ENCODE peak calls at places on chromosomes 7 and 10, in ten cellular contexts. G is activated T-helper 1 cell treated with anti-CD3 and anti-CD28 coated beads, Interleukin-2, amount 50 U/mL, for 16 hours; V is GOT3; R is NCI-H524; N is A172; I is amniotic epithelial cell; S is stromal cell of bone marrow; H is LHCN-M2; Y is RWPE1; O is amniotic stem cell. K is an unnamed sample.

GRCh38 chr10:11049772-11050171 is 32.1 kb downstream of the CELF2 start:
- DNase-seq in G (no peak), V (no peak), R (no peak), N (no peak), I (no peak), S (no peak), H (no peak), Y (no peak), O (no peak), K (no peak)

GRCh38 chr7:25859412-25859704 is 292.6 kb upstream of the NFE2L3 start:
- DNase-seq in G (no peak), V (no peak), R (no peak), N (no peak), I (no peak), S (no peak), H (no peak), Y (no peak), O (no peak), K (no peak)

GRCh38 chr10:48599830-48600134 is 5.1 kb downstream of the ARHGAP22 start:
- DNase-seq in G (no peak), V (no peak), R (peak), N (no peak), I (no peak), S (no peak), H (peak), Y (no peak), O (no peak), K (no peak)

GRCh38 chr10:61812920-61813319 is 88.6 kb upstream of the ARID5B start:
- DNase-seq in G (no peak), V (no peak), R (no peak), N (no peak), I (no peak), S (no peak), H (no peak), Y (no peak), O (no peak), K (no peak)

GRCh38 chr10:13712799-13713581 is 126.2 kb downstream of the PRPF18 start:
- DNase-seq in G (no peak), V (peak), R (peak), N (peak), I (peak), S (peak), H (peak), Y (peak), O (peak), K (no peak)

GRCh38 chr7:44735403-44736165 is 13.1 kb upstream of the ZMIZ2 start:
- DNase-seq in G (no peak), V (no peak), R (no peak), N (peak), I (peak), S (peak), H (peak), Y (peak), O (peak), K (no peak)

GRCh38 chr7:47485640-47486435 is 96.1 kb downstream of the TNS3 start:
- DNase-seq in G (no peak), V (no peak), R (no peak), N (no peak), I (no peak), S (no peak), H (peak), Y (no peak), O (no peak), K (no peak)

GRCh38 chr10:113023017-113023416 is 73.0 kb downstream of the TCF7L2 start:
- DNase-seq in G (no peak), V (no peak), R (no peak), N (no peak), I (no peak), S (no peak), H (no peak), Y (no peak), O (no peak), K (no peak)

GRCh38 chr7:50567715-50568261 is 2.6 kb upstream of the DDC start:
- DNase-seq in G (no peak), V (no peak), R (no peak), N (no peak), I (no peak), S (no peak), H (no peak), Y (no peak), O (no peak), K (no peak)

GRCh38 chr7:2978403-2978802 is 65.3 kb downstream of the CARD11 start:
- DNase-seq in G (peak), V (no peak), R (no peak), N (no peak), I (peak), S (no peak), H (no peak), Y (no peak), O (no peak), K (no peak)

GRCh38 chr10:17989908-17990767 is 38.4 kb downstream of the SLC39A12 start:
- DNase-seq in G (no peak), V (no peak), R (no peak), N (peak), I (peak), S (peak), H (peak), Y (peak), O (peak), K (no peak)

GRCh38 chr7:158595068-158595467 is 7.4 kb upstream of the PTPRN2 start:
- DNase-seq in G (no peak), V (no peak), R (no peak), N (peak), I (peak), S (no peak), H (no peak), Y (no peak), O (no peak), K (peak)

GRCh38 chr7:25995893-25996529 is 156.0 kb upstream of the NFE2L3 start:
- DNase-seq in G (no peak), V (no peak), R (no peak), N (no peak), I (no peak), S (no peak), H (no peak), Y (no peak), O (no peak), K (no peak)

GRCh38 chr10:117969592-117969991 is 77.1 kb downstream of the RAB11FIP2 start:
- DNase-seq in G (no peak), V (no peak), R (no peak), N (no peak), I (no peak), S (no peak), H (no peak), Y (no peak), O (no peak), K (no peak)

GRCh38 chr10:78215645-78216044 is 182.0 kb downstream of the RPS24 start:
- DNase-seq in G (no peak), V (no peak), R (no peak), N (no peak), I (no peak), S (peak), H (peak), Y (no peak), O (no peak), K (no peak)

GRCh38 chr7:100472854-100473499 is 6.0 kb downstream of the TSC22D4 start:
- DNase-seq in G (no peak), V (no peak), R (no peak), N (peak), I (peak), S (no peak), H (peak), Y (no peak), O (no peak), K (no peak)

GRCh38 chr10:31745612-31746376 is 182.8 kb downstream of the ARHGAP12 start:
- DNase-seq in G (peak), V (no peak), R (peak), N (peak), I (peak), S (peak), H (peak), Y (peak), O (peak), K (no peak)

GRCh38 chr7:24709051-24709450 is 48.2 kb downstream of the GSDME start:
- DNase-seq in G (no peak), V (no peak), R (no peak), N (no peak), I (no peak), S (no peak), H (no peak), Y (no peak), O (no peak), K (no peak)

GRCh38 chr10:63466168-63466935 is 575 bp upstream of the JMJD1C start:
- DNase-seq in G (no peak), V (no peak), R (peak), N (peak), I (peak), S (peak), H (peak), Y (peak), O (no peak), K (peak)

GRCh38 chr7:135536160-135536559 is 21.6 kb upstream of the NUP205 start:
- DNase-seq in G (no peak), V (no peak), R (no peak), N (no peak), I (peak), S (no peak), H (peak), Y (no peak), O (no peak), K (no peak)

GRCh38 chr7:18580945-18581344 is 85.4 kb downstream of the HDAC9 start:
- DNase-seq in G (no peak), V (no peak), R (no peak), N (no peak), I (no peak), S (no peak), H (peak), Y (no peak), O (no peak), K (no peak)

GRCh38 chr10:124705021-124705740 is 39.0 kb downstream of the FAM53B start:
- DNase-seq in G (no peak), V (no peak), R (no peak), N (no peak), I (peak), S (no peak), H (no peak), Y (no peak), O (no peak), K (peak)

GRCh38 chr7:36602975-36603887 is 121.1 kb downstream of the AOAH start:
- DNase-seq in G (no peak), V (no peak), R (no peak), N (no peak), I (no peak), S (no peak), H (no peak), Y (no peak), O (no peak), K (no peak)

GRCh38 chr7:17802056-17802455 is 138.2 kb downstream of the SNX13 start:
- DNase-seq in G (no peak), V (no peak), R (no peak), N (no peak), I (peak), S (no peak), H (peak), Y (no peak), O (no peak), K (no peak)

GRCh38 chr7:129840757-129841156 is 112.0 kb downstream of the UBE2H start:
- DNase-seq in G (no peak), V (no peak), R (no peak), N (peak), I (peak), S (no peak), H (peak), Y (no peak), O (no peak), K (no peak)

GRCh38 chr10:12588091-12588850 is 238.9 kb downstream of the CAMK1D start:
- DNase-seq in G (no peak), V (no peak), R (no peak), N (peak), I (no peak), S (peak), H (no peak), Y (peak), O (no peak), K (no peak)

GRCh38 chr10:131553121-131553520 is 241.6 kb upstream of the TCERG1L start:
- DNase-seq in G (no peak), V (no peak), R (no peak), N (no peak), I (no peak), S (no peak), H (no peak), Y (no peak), O (no peak), K (no peak)

K was measured in NT2/D1.